ENCODE peak calls at places on chromosomes 6 and 20, in four cellular contexts. One of them, this sample, is unnamed.

GRCh38 chr6:96814581-96814980 is 22.7 kb downstream of the GPR63 start:
- DNase-seq in PC-3: no peak
- DNase-seq in neural progenitor cell: no peak
- DNase-seq in MM.1S: no peak
- DNase-seq in this sample: no peak

GRCh38 chr20:17720755-17721154 is 21.0 kb downstream of the BANF2 start:
- DNase-seq in PC-3: no peak
- DNase-seq in MM.1S: peak
- DNase-seq in neural progenitor cell: no peak
- DNase-seq in this sample: no peak

GRCh38 chr6:63764318-63764916 is 128.8 kb downstream of the PHF3 start:
- DNase-seq in MM.1S: peak
- DNase-seq in PC-3: peak
- DNase-seq in neural progenitor cell: peak
- DNase-seq in this sample: no peak

GRCh38 chr6:136158398-136158797 is 91.7 kb downstream of the MTFR2 start:
- DNase-seq in MM.1S: no peak
- DNase-seq in PC-3: no peak
- DNase-seq in neural progenitor cell: no peak
- DNase-seq in this sample: no peak

GRCh38 chr20:34675561-34675960 is 1.3 kb downstream of the PIGU start:
- DNase-seq in MM.1S: no peak
- DNase-seq in PC-3: no peak
- DNase-seq in neural progenitor cell: no peak
- DNase-seq in this sample: no peak

GRCh38 chr6:134935076-134935475 is 14.8 kb downstream of the ALDH8A1 start:
- DNase-seq in MM.1S: no peak
- DNase-seq in neural progenitor cell: no peak
- DNase-seq in PC-3: peak
- DNase-seq in this sample: no peak

GRCh38 chr20:52490715-52491430 is 299.3 kb upstream of the ZFP64 start:
- DNase-seq in neural progenitor cell: no peak
- DNase-seq in MM.1S: no peak
- DNase-seq in PC-3: peak
- DNase-seq in this sample: no peak

GRCh38 chr6:90110971-90111370 is 185.7 kb downstream of the BACH2 start:
- DNase-seq in MM.1S: no peak
- DNase-seq in PC-3: no peak
- DNase-seq in neural progenitor cell: no peak
- DNase-seq in this sample: peak

GRCh38 chr6:154768280-154768679 is 35.1 kb downstream of the SCAF8 start:
- DNase-seq in PC-3: no peak
- DNase-seq in neural progenitor cell: no peak
- DNase-seq in MM.1S: no peak
- DNase-seq in this sample: no peak

GRCh38 chr6:113147544-113147943 is 709.6 kb upstream of the MARCKS start:
- DNase-seq in PC-3: no peak
- DNase-seq in MM.1S: no peak
- DNase-seq in neural progenitor cell: no peak
- DNase-seq in this sample: no peak

GRCh38 chr6:159943101-159943632 is 25.7 kb upstream of the IGF2R start:
- DNase-seq in MM.1S: no peak
- DNase-seq in PC-3: no peak
- DNase-seq in neural progenitor cell: no peak
- DNase-seq in this sample: no peak

GRCh38 chr20:50415516-50416268 is 94.5 kb upstream of the PTPN1 start:
- DNase-seq in MM.1S: no peak
- DNase-seq in neural progenitor cell: peak
- DNase-seq in PC-3: peak
- DNase-seq in this sample: no peak

GRCh38 chr20:50416930-50417329 is 93.3 kb upstream of the PTPN1 start:
- DNase-seq in MM.1S: no peak
- DNase-seq in neural progenitor cell: no peak
- DNase-seq in PC-3: no peak
- DNase-seq in this sample: no peak

GRCh38 chr20:50415031-50415515 is 95.1 kb upstream of the PTPN1 start:
- DNase-seq in MM.1S: no peak
- DNase-seq in PC-3: peak
- DNase-seq in neural progenitor cell: no peak
- DNase-seq in this sample: no peak

GRCh38 chr20:50417484-50418235 is 92.5 kb upstream of the PTPN1 start:
- DNase-seq in PC-3: no peak
- DNase-seq in MM.1S: no peak
- DNase-seq in neural progenitor cell: no peak
- DNase-seq in this sample: no peak

GRCh38 chr20:50416269-50416863 is 93.8 kb upstream of the PTPN1 start:
- DNase-seq in neural progenitor cell: no peak
- DNase-seq in MM.1S: no peak
- DNase-seq in PC-3: no peak
- DNase-seq in this sample: no peak
- H3K9ac ChIP-seq in neural progenitor cell: no peak
- H3K9ac ChIP-seq in MM.1S: no peak
- H3K9ac ChIP-seq in PC-3: peak
- H3K9ac ChIP-seq in this sample: no peak

DNA sequence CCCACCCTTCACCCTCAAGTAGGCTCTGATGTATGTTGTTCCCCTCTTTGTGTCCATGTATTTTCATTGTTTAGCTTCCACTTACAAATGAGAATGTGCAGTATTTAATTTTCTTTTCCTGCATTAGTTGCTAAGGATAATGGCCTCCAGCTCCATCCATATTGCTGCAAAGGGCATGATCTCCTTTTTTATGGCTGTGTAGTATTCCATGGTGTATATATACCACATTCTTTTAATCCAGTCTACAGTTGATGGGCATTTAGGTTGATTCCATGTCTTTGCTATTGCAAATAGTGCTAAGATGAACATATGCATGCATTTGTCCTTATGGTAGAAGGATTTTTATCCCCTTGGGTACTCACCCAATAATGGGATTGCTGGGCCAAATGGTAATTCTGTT is 35.9 kb upstream of the COL9A1 start:
- DNase-seq in MM.1S: no peak
- DNase-seq in PC-3: no peak
- DNase-seq in neural progenitor cell: no peak
- DNase-seq in this sample: no peak
- H3K9ac ChIP-seq in MM.1S: no peak
- H3K9ac ChIP-seq in PC-3: no peak
- H3K9ac ChIP-seq in neural progenitor cell: no peak
- H3K9ac ChIP-seq in this sample: no peak

GRCh38 chr6:148758492-148758891 is 11.7 kb downstream of the UST start:
- DNase-seq in MM.1S: peak
- DNase-seq in neural progenitor cell: no peak
- DNase-seq in PC-3: no peak
- DNase-seq in this sample: peak
- H3K9ac ChIP-seq in MM.1S: no peak
- H3K9ac ChIP-seq in neural progenitor cell: no peak
- H3K9ac ChIP-seq in PC-3: no peak
- H3K9ac ChIP-seq in this sample: peak

DNA sequence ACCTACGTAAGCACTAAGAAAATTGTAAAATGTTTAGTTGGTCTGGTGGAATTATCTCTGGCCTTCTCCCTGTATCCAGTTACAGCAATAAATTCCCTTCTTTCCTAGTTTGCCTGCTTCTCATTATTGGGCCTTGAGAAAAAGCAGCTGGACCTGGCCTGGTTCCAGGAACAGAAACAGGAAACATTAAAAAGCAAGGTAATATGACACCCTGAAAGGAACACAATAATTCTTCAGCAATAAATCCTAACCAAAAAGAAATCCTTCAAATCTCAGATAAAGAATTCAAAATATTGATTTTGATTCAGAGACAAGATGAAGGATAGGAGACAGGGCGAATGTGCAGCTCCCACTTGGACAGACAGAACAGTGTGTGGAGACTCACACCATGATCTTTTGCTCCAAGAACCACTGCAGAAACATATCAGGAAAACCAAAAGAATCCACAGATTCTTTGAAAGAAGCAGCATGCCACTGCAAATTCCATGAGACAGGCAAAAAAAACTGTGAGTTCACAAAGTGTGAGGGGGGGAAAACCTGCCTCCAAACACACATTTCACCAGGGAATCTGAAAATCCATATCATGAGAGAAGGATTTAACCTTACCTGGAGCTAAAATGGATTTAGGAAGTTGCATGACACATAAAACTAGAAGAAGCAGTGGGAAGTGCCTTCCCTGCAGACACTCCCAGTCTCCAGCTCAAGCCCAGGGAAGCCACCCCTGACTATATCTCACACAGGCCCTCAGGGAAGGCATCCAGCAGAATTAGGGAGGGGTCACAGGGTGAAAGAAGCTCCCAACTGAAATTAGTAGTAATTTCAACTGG is 28.9 kb downstream of the TREM1 start:
- DNase-seq in PC-3: peak
- DNase-seq in neural progenitor cell: no peak
- DNase-seq in MM.1S: no peak
- DNase-seq in this sample: no peak
- H3K9ac ChIP-seq in PC-3: no peak
- H3K9ac ChIP-seq in neural progenitor cell: no peak
- H3K9ac ChIP-seq in MM.1S: no peak
- H3K9ac ChIP-seq in this sample: no peak

GRCh38 chr6:77416839-77417238 is 46.5 kb downstream of the HTR1B start:
- DNase-seq in PC-3: no peak
- DNase-seq in neural progenitor cell: no peak
- DNase-seq in MM.1S: no peak
- DNase-seq in this sample: no peak

GRCh38 chr6:77415706-77416105 is 47.6 kb downstream of the HTR1B start:
- DNase-seq in MM.1S: no peak
- DNase-seq in neural progenitor cell: no peak
- DNase-seq in PC-3: no peak
- DNase-seq in this sample: no peak
- H3K9ac ChIP-seq in MM.1S: no peak
- H3K9ac ChIP-seq in neural progenitor cell: no peak
- H3K9ac ChIP-seq in PC-3: no peak
- H3K9ac ChIP-seq in this sample: no peak